ENCODE peak calls at places on chromosome 19, in nine cellular contexts. W is upper lobe of right lung; I is GM23248; Z is H1; U is psoas muscle; E is neural progenitor cell; C is tibial artery; G is cardiac muscle cell; T is CD8-positive, alpha-beta memory T cell. N is an unnamed sample.

GRCh38 chr19:34667349-34668076 is 9.4 kb downstream of the SCGB2B2 start:
- DNase-seq in W (peak; percentile 75), I (peak; percentile 33), Z (no peak), U (no peak), E (no peak), C (no peak), G (peak; percentile 17), T (no peak), N (no peak)

GRCh38 chr19:40139533-40140287 is 49.0 kb upstream of the ZNF780A start:
- DNase-seq in W (no peak), I (peak; percentile 78), Z (no peak), U (no peak), E (peak; percentile 62), C (no peak), G (peak; percentile 67), T (no peak), N (no peak)

GRCh38 chr19:38852231-38853044 is 2.7 kb upstream of the HNRNPL start:
- DNase-seq in W (peak; percentile 86), I (peak; percentile 93), Z (no peak), U (peak; percentile 84), E (peak; percentile 60), C (peak; percentile 57), G (peak; percentile 55), T (peak; percentile 54), N (peak; percentile 70)

GRCh38 chr19:42628411-42629135 is 33.8 kb upstream of the CEACAM8 start:
- DNase-seq in W (no peak), I (peak; percentile 26), Z (no peak), U (no peak), E (no peak), C (no peak), G (no peak), T (no peak), N (no peak)

GRCh38 chr19:14088634-14089411 is 1.7 kb downstream of the SAMD1 start:
- DNase-seq in W (no peak), I (no peak), Z (no peak), U (no peak), E (no peak), C (no peak), G (no peak), T (no peak), N (no peak)

GRCh38 chr19:34851277-34851804 is 75.4 kb upstream of the ZNF30 start:
- DNase-seq in W (peak; percentile 31), I (no peak), Z (no peak), U (no peak), E (no peak), C (no peak), G (no peak), T (no peak), N (no peak)

GRCh38 chr19:50358483-50359431 is 6.7 kb downstream of the NAPSA start:
- DNase-seq in W (peak; percentile 84), I (peak; percentile 17), Z (no peak), U (peak; percentile 83), E (no peak), C (no peak), G (peak; percentile 69), T (peak; percentile 58), N (peak; percentile 55)

GRCh38 chr19:33290956-33291622 is 11.2 kb downstream of the CEBPA start:
- DNase-seq in W (peak; percentile 85), I (peak; percentile 15), Z (no peak), U (peak; percentile 34), E (no peak), C (no peak), G (no peak), T (no peak), N (no peak)

GRCh38 chr19:56133858-56134654 is 7.0 kb upstream of the ZNF444 start:
- DNase-seq in W (no peak), I (peak; percentile 63), Z (no peak), U (no peak), E (no peak), C (no peak), G (peak; percentile 49), T (no peak), N (no peak)

GRCh38 chr19:30407310-30407709 is 35.1 kb downstream of the ZNF536 start:
- DNase-seq in W (no peak), I (no peak), Z (no peak), U (no peak), E (no peak), C (no peak), G (no peak), T (no peak), N (no peak)
- H3K4me3 ChIP-seq in W (no peak overlapping the region), I (no peak overlapping the region), Z (no peak overlapping the region), U (no peak overlapping the region), E (no peak overlapping the region), C (no peak overlapping the region), G (no peak overlapping the region), T (no peak overlapping the region), N (no peak overlapping the region)

GRCh38 chr19:46713781-46714522 is 3.0 kb downstream of the PRKD2 start:
- DNase-seq in W (peak; percentile 96), I (peak; percentile 91), Z (no peak), U (peak; percentile 92), E (peak; percentile 72), C (peak; percentile 96), G (peak; percentile 90), T (peak; percentile 75), N (peak; percentile 97)
- H3K27ac ChIP-seq in W (peak overlapping the region; percentile 86), I (peak overlapping the region; percentile 52), Z (peak overlapping the region; percentile 61), U (peak overlapping the region; percentile 69), E (peak overlapping the region; percentile 74), C (peak overlapping the region; percentile 95), G (no peak overlapping the region), T (peak overlapping the region; percentile 92), N (peak overlapping the region; percentile 88)

GRCh38 chr19:30693179-30693578 is 321.0 kb downstream of the ZNF536 start:
- DNase-seq in W (no peak), I (no peak), Z (no peak), U (no peak), E (no peak), C (no peak), G (no peak), T (no peak), N (no peak)

GRCh38 chr19:30692517-30692870 is 320.3 kb downstream of the ZNF536 start:
- DNase-seq in W (no peak), I (peak; percentile 60), Z (no peak), U (no peak), E (peak; percentile 18), C (no peak), G (peak; percentile 4), T (no peak), N (no peak)

GRCh38 chr19:30690525-30690924 is 318.3 kb downstream of the ZNF536 start:
- DNase-seq in W (no peak), I (no peak), Z (no peak), U (no peak), E (no peak), C (no peak), G (no peak), T (no peak), N (no peak)

GRCh38 chr19:30690935-30691505 is 318.8 kb downstream of the ZNF536 start:
- DNase-seq in W (no peak), I (no peak), Z (no peak), U (no peak), E (peak; percentile 25), C (no peak), G (no peak), T (no peak), N (no peak)

GRCh38 chr19:30691767-30692516 is 319.8 kb downstream of the ZNF536 start:
- DNase-seq in W (no peak), I (no peak), Z (no peak), U (no peak), E (no peak), C (no peak), G (peak; percentile 6), T (no peak), N (no peak)
- H3K4me3 ChIP-seq in W (peak overlapping the region; percentile 19), I (peak overlapping the region; percentile 64), Z (no peak overlapping the region), U (peak overlapping the region; percentile 30), E (no peak overlapping the region), C (no peak overlapping the region), G (no peak overlapping the region), T (no peak overlapping the region), N (peak overlapping the region; percentile 42)

GRCh38 chr19:2982983-2983350 is 5.6 kb downstream of the TLE6 start:
- DNase-seq in W (peak; percentile 88), I (peak; percentile 86), Z (no peak), U (peak; percentile 92), E (peak; percentile 42), C (peak; percentile 96), G (peak; percentile 97), T (no peak), N (peak; percentile 81)
- H3K27ac ChIP-seq in W (peak overlapping the region; percentile 84), I (peak overlapping the region; percentile 25), Z (no peak overlapping the region), U (peak overlapping the region; percentile 63), E (no peak overlapping the region), C (peak overlapping the region; percentile 93), G (peak overlapping the region; percentile 69), T (no peak overlapping the region), N (peak overlapping the region; percentile 86)

GRCh38 chr19:18002347-18002850 is 5.6 kb upstream of the ARRDC2 start:
- DNase-seq in W (peak; percentile 80), I (no peak), Z (no peak), U (peak; percentile 57), E (no peak), C (peak; percentile 57), G (no peak), T (no peak), N (peak; percentile 42)
- H3K4me3 ChIP-seq in W (peak overlapping the region; percentile 90), I (peak overlapping the region; percentile 90), Z (no peak overlapping the region), U (peak overlapping the region; percentile 73), E (no peak overlapping the region), C (peak overlapping the region; percentile 83), G (no peak overlapping the region), T (peak overlapping the region; percentile 90), N (peak overlapping the region; percentile 77)

DNA sequence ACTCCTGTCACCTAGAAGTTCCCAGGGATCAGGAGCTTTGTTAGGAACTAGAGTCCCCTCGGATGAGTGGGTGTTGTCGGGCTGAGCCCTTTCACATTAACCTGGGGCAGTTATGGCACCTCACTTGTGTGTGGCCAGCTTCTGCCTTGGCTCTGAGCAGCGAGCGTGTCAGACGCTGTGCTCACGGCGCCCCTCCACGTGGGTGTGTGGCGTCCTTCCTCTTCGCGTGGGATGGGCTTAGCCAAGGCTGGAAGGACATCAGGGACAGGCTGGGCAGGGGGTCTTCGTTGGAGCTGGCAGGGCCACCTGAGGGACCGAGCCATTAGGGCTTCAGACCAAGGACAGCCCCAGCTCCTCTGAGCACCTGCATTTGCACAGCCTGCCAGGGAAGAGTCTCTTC is 23.4 kb downstream of the DOT1L start:
- DNase-seq in W (no peak), I (no peak), Z (no peak), U (no peak), E (no peak), C (no peak), G (no peak), T (no peak), N (no peak)
- H3K27ac ChIP-seq in W (peak overlapping the region; percentile 75), I (peak overlapping the region; percentile 78), Z (no peak overlapping the region), U (peak overlapping the region; percentile 76), E (no peak overlapping the region), C (peak overlapping the region; percentile 85), G (peak overlapping the region; percentile 95), T (no peak overlapping the region), N (no peak overlapping the region)

DNA sequence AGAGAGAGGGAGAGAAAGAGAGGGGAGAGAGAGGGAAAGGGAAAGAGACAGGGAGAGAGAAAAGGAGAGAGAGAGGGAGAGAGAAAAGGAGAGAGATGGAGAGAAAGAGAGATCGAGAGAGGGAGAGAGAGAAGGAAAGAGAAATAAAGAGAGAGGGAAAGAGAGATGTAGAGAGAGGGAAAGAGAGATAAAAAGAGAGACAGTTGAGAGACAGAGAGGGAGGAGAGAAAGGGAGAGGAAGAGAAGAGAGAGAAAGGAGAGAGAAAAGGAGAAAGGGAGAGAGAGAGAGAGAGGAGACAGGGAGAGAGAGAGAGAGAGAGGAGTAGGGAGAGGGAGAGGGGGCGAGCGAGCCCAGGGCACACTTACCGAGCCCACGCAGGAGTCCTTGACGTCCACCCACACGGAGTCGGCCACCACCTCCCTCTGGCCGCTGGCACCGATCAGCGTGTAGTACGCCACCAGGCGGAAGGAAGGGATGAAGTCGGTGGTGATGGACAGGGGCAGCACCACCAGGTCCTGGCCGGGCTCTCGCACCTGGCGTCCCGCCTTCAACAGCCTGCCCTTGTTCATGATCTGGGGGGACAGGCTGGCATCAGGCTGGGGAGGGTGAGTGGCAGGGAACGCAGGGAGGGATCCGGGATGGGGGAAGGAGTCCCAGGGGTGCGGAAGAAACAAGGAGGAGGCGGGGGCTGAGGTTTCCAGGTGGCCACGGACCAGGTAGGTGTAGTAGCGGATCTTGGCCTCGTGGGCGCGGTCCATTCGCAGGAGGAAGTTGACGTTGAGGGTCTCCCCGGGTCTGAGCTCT is 10.0 kb downstream of the C3 start:
- DNase-seq in W (no peak), I (no peak), Z (no peak), U (peak; percentile 48), E (peak; percentile 60), C (no peak), G (no peak), T (no peak), N (no peak)
- H3K4me3 ChIP-seq in W (no peak overlapping the region), I (no peak overlapping the region), Z (peak overlapping the region; percentile 41), U (no peak overlapping the region), E (peak overlapping the region; percentile 7), C (no peak overlapping the region), G (no peak overlapping the region), T (no peak overlapping the region), N (no peak overlapping the region)